ENCODE peak calls at places on chromosomes 4 and X, in four cellular contexts. X, D, F and S are unnamed samples.

GRCh38 chr4:189613202-189613601 is 327.5 kb upstream of the FRG1 start:
- DNase-seq in D (no peak), F (no peak), X (no peak), S (no peak)

GRCh38 chrX:40202456-40202855 is 104.7 kb upstream of the BCOR start:
- DNase-seq in F (no peak), D (no peak), X (no peak), S (peak; percentile 7)

GRCh38 chrX:153687121-153688039 is at the start of gene SLC6A8:
- DNase-seq in F (no peak), X (no peak), D (peak; percentile 74), S (no peak)

GRCh38 chr4:134567461-134567860 is 365.9 kb upstream of the PABPC4L start:
- DNase-seq in F (no peak), X (no peak), D (no peak), S (no peak)

GRCh38 chr4:85779165-85779564 is 304.2 kb downstream of the ARHGAP24 start:
- DNase-seq in D (no peak), X (no peak), F (no peak), S (no peak)

GRCh38 chrX:38672646-38673045 is 111.3 kb downstream of the TSPAN7 start:
- DNase-seq in X (no peak), F (no peak), D (no peak), S (no peak)

GRCh38 chrX:138756234-138756633 is 44.7 kb upstream of the FGF13 start:
- DNase-seq in D (peak; percentile 32), X (no peak), F (peak; percentile 21), S (no peak)

GRCh38 chr4:96035727-96036126 is 195.8 kb downstream of the PDHA2 start:
- DNase-seq in X (no peak), F (no peak), D (no peak), S (no peak)

GRCh38 chr4:157172011-157172410 is 48.5 kb upstream of the GRIA2 start:
- DNase-seq in X (peak; percentile 7), D (no peak), F (no peak), S (no peak)

GRCh38 chr4:7518871-7519637 is 84.3 kb upstream of the PSAPL1 start:
- DNase-seq in D (no peak), X (no peak), F (no peak), S (no peak)

GRCh38 chrX:78123190-78123589 is 16.3 kb downstream of the TAF9B start:
- DNase-seq in F (no peak), X (no peak), D (peak; percentile 31), S (no peak)

GRCh38 chr4:123200417-123200945 is 196.1 kb upstream of the SPRY1 start:
- DNase-seq in F (no peak), D (no peak), X (no peak), S (no peak)

GRCh38 chr4:170102426-170102825 is 12.7 kb upstream of the AADAT start:
- DNase-seq in F (no peak), D (no peak), X (no peak), S (no peak)

GRCh38 chrX:14409341-14409740 is 120.0 kb upstream of the GLRA2 start:
- DNase-seq in D (no peak), F (no peak), X (peak; percentile 14), S (no peak)

GRCh38 chrX:85828771-85829170 is 218.6 kb downstream of the CHM start:
- DNase-seq in F (no peak), D (no peak), X (no peak), S (no peak)

GRCh38 chrX:10135561-10136399 is 21.0 kb upstream of the CLCN4 start:
- DNase-seq in F (no peak), X (no peak), D (no peak), S (no peak)

GRCh38 chr4:3682236-3683076 is 83.7 kb upstream of the ADRA2C start:
- DNase-seq in X (no peak), D (peak; percentile 6), F (no peak), S (no peak)

GRCh38 chrX:151982217-151982616 is 7.7 kb upstream of the GABRE start:
- DNase-seq in X (peak; percentile 12), D (no peak), F (no peak), S (no peak)

GRCh38 chr4:118265312-118266144 is 87.3 kb downstream of the PRSS12 start:
- DNase-seq in F (no peak), D (no peak), X (no peak), S (no peak)

GRCh38 chrX:30183554-30183953 is 31.8 kb upstream of the MAGEB2 start:
- DNase-seq in D (no peak), F (no peak), X (no peak), S (no peak)

GRCh38 chrX:39845289-39845688 is 252.5 kb downstream of the BCOR start:
- DNase-seq in X (no peak), D (no peak), F (no peak), S (no peak)

GRCh38 chrX:149871940-149872339 is 9.0 kb upstream of the MAGEA8 start:
- DNase-seq in F (no peak), D (no peak), X (no peak), S (peak; percentile 29)

GRCh38 chrX:24561121-24561520 is 86.0 kb downstream of the PCYT1B start:
- DNase-seq in X (no peak), F (no peak), D (no peak), S (no peak)

GRCh38 chr4:1246111-1246881 is 2.6 kb downstream of the CTBP1 start:
- DNase-seq in D (peak; percentile 22), F (no peak), X (no peak), S (no peak)

GRCh38 chrX:79081895-79082512 is 62.5 kb upstream of the GPR174 start:
- DNase-seq in X (no peak), F (peak; percentile 14), D (no peak), S (peak; percentile 70)

GRCh38 chr4:108116423-108117168 is 52.1 kb downstream of the LEF1 start:
- DNase-seq in F (no peak), X (no peak), D (no peak), S (no peak)

GRCh38 chr4:41991916-41992767 is 1.8 kb downstream of the SLC30A9 start:
- DNase-seq in D (no peak), F (no peak), X (no peak), S (no peak)

GRCh38 chrX:10971176-10971575 is 140.0 kb upstream of the HCCS start:
- DNase-seq in D (no peak), X (no peak), F (no peak), S (no peak)

GRCh38 chr4:157957905-157958304 is 214.9 kb downstream of the GASK1B start:
- DNase-seq in F (no peak), D (no peak), X (no peak), S (no peak)

DNA sequence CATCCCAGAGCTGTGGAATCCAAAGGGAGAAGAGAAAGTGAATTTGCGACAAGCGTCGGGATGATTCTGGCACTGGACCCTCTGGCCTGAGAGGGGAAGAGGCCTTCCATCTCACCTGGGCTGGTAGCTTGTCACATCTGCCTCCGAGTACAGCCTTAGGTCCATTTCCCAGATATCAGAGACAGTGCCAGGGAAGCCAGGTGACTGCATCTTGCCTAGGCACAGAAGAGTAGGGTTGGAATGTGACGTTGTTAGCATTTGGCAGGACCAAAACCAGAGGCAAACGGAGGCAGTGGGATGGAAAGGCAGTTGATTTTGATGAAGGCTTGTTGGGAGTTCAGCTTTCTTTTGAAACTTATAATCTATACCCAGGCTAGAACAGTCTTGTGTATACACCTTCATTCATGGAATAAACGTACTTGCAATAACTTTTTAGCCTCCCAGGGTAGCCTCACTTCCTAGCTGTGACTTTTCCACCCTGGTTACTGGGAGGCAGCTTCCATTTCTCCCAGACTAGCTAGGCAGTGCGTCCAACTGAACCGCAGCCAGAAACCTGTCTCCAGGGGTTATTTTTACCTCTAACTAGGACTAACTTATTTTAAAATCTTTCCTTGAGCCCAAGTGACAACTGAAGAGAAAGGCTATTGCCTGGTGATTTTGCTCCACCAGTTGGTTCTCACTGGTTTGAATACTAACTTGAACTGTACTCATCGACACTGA is 5.9 kb downstream of the SOD3 start:
- DNase-seq in X (no peak), F (no peak), D (no peak), S (no peak)
- H3K4me3 ChIP-seq in X (no peak overlapping the region), F (no peak overlapping the region), D (peak overlapping the region; percentile 39), S (no peak overlapping the region)

GRCh38 chr4:139452000-139452399 is 1.9 kb upstream of the RAB33B start:
- DNase-seq in D (no peak), X (no peak), F (no peak), S (no peak)
- H3K4me3 ChIP-seq in D (no peak overlapping the region), X (peak overlapping the region; percentile 89), F (peak overlapping the region; percentile 90), S (no peak overlapping the region)

GRCh38 chr4:78647272-78647671 is 95.7 kb downstream of the ANXA3 start:
- DNase-seq in F (no peak), X (no peak), D (no peak), S (no peak)
- H3K4me3 ChIP-seq in F (no peak overlapping the region), X (no peak overlapping the region), D (no peak overlapping the region), S (no peak overlapping the region)

GRCh38 chr4:168732714-168733113 is 235.9 kb downstream of the PALLD start:
- DNase-seq in F (no peak), X (no peak), D (no peak), S (no peak)

GRCh38 chr4:168737441-168738176 is 240.8 kb downstream of the PALLD start:
- DNase-seq in X (no peak), F (no peak), D (no peak), S (no peak)

GRCh38 chr4:168734703-168735688 is 238.1 kb downstream of the PALLD start:
- DNase-seq in X (no peak), F (no peak), D (no peak), S (no peak)

GRCh38 chr4:168736831-168737230 is 240.0 kb downstream of the PALLD start:
- DNase-seq in D (no peak), F (no peak), X (no peak), S (no peak)

GRCh38 chr4:168735735-168736134 is 238.9 kb downstream of the PALLD start:
- DNase-seq in F (no peak), D (no peak), X (no peak), S (no peak)
- H3K4me3 ChIP-seq in F (no peak overlapping the region), D (no peak overlapping the region), X (no peak overlapping the region), S (no peak overlapping the region)

DNA sequence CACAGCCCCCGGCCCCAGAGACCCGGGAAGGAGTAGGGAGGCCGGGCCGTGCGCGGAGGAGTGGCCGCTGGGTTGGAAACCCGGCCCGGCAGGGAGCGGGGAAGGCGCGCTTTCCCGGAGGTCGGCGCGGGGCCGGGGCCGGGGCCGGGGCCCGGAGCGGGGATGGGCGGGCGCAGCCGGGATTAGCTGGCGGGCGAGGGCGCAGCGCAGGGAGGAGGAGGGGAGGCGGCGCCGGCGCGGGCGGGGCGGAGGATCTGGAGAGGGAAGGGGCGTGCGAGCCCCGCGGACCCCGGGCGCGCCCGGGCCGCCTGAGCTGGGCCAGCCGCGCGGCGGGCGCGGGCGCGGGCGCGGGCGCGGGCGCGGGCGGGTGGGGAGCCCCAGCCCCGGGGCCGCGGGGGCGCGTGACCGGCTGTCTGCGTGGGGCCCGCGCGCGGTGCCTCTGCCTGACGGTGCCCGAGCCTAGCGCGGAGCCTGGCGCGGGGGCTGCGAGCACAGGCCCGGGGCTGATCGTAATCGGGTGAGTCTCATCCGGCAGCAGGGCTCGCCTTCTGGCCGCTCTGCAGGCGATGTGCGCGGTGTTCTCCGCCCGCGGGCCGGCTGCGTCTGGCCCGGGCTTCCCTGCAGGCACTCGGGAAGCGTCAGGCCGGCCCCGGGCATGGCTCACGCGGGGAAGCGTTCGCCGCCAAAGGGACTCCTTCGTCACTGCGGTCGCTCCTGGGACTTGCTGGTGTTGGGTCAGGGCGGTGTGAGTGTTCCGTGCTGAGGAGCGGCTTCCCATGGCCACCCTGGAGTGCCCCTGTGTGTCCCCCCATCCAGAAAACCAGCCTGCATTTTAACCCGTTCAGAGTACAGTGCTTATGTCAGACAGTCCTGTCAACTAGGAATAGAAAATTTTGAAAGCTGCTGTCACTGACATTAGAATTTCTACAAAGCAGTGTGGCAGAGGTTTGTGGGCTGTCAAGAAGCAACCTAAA is 40.4 kb downstream of the FAM149A start:
- DNase-seq in D (peak; percentile 21), F (peak; percentile 77), X (no peak), S (no peak)
- H3K4me3 ChIP-seq in D (peak overlapping the region; percentile 53), F (peak overlapping the region; percentile 64), X (peak overlapping the region; percentile 33), S (no peak overlapping the region)